ENCODE peak calls at places on chromosomes 12 and 14, in four cellular contexts. I is left kidney, D is GM04504, T is fibroblast of mammary gland. A is an unnamed sample.

GRCh38 chr14:59428581-59429012 is 36.6 kb downstream of the GPR135 start:
- DNase-seq in D (peak; percentile 18), I (peak; percentile 28), T (peak; percentile 94), A (no peak)

GRCh38 chr14:74516451-74517155 is 23.0 kb downstream of the ISCA2 start:
- DNase-seq in D (no peak), T (no peak), I (no peak), A (no peak)

GRCh38 chr12:115507951-115508722 is 769.4 kb downstream of the MED13L start:
- DNase-seq in D (no peak), I (no peak), T (no peak), A (peak; percentile 39)

GRCh38 chr12:104890463-104891096 is 67.5 kb downstream of the SLC41A2 start:
- DNase-seq in D (no peak), I (no peak), T (peak; percentile 37), A (no peak)

GRCh38 chr12:3032770-3033537 is 44.2 kb upstream of the TSPAN9 start:
- DNase-seq in I (peak; percentile 92), D (no peak), T (no peak), A (no peak)

GRCh38 chr14:76782115-76782884 is 21.0 kb downstream of the VASH1 start:
- DNase-seq in T (no peak), D (no peak), I (no peak), A (no peak)

GRCh38 chr14:92496458-92496857 is 17.1 kb upstream of the RIN3 start:
- DNase-seq in I (no peak), T (no peak), D (no peak), A (no peak)

GRCh38 chr14:94173471-94173884 is 644 bp upstream of the PPP4R4 start:
- DNase-seq in T (no peak), D (no peak), I (no peak), A (no peak)

GRCh38 chr12:97465012-97465345 is 2.4 kb downstream of the RMST start:
- DNase-seq in T (no peak), D (no peak), I (peak; percentile 58), A (no peak)

GRCh38 chr12:21751517-21751916 is 23.0 kb downstream of the KCNJ8 start:
- DNase-seq in D (no peak), I (peak; percentile 88), T (peak; percentile 80), A (peak; percentile 22)

GRCh38 chr12:27236498-27236897 is 7.6 kb upstream of the STK38L start:
- DNase-seq in T (peak; percentile 51), D (no peak), I (peak; percentile 4), A (no peak)

GRCh38 chr12:68521848-68522502 is 88.7 kb upstream of the RAP1B start:
- DNase-seq in T (peak; percentile 37), D (peak; percentile 43), I (no peak), A (no peak)

GRCh38 chr14:21525995-21526671 is at the start of gene SALL2:
- DNase-seq in D (no peak), I (peak; percentile 98), T (peak; percentile 38), A (peak; percentile 81)

GRCh38 chr12:46364777-46365580 is 7.6 kb downstream of the SLC38A2 start:
- DNase-seq in D (no peak), I (no peak), T (peak; percentile 86), A (no peak)

GRCh38 chr12:91951571-91951970 is 194.1 kb downstream of the BTG1 start:
- DNase-seq in T (peak; percentile 32), I (no peak), D (no peak), A (no peak)